ENCODE peak calls at places on chromosomes 11 and 22, in five cellular contexts. I is tibial nerve, U is adrenal gland, L is H9, Y is GM23248. K is an unnamed sample. For H3K9me3, the result is how much of the 10 kb centered on the place peaks cover.

GRCh38 chr11:77074205-77074604 is 7.4 kb downstream of the CAPN5 start:
- DNase-seq in I (no peak), U (peak), L (peak), Y (no peak), K (no peak)

GRCh38 chr11:19241260-19242183 is 777 bp upstream of the E2F8 start:
- DNase-seq in I (no peak), U (peak), L (peak), Y (peak), K (no peak)

GRCh38 chr11:119166368-119167076 is 2.0 kb upstream of the NLRX1 start:
- DNase-seq in I (no peak), U (no peak), L (no peak), Y (peak), K (no peak)

GRCh38 chr11:44097821-44098220 is 2.3 kb downstream of the EXT2 start:
- DNase-seq in I (no peak), U (no peak), L (no peak), Y (peak), K (no peak)

GRCh38 chr11:14029971-14030531 is 67.5 kb downstream of the SPON1 start:
- DNase-seq in I (no peak), U (peak), L (no peak), Y (peak), K (no peak)

GRCh38 chr11:67082071-67082791 is 25.6 kb downstream of the RHOD start:
- DNase-seq in I (no peak), U (no peak), L (peak), Y (peak), K (no peak)

GRCh38 chr11:7514099-7514725 is 413 bp downstream of the PPFIBP2 start:
- DNase-seq in I (no peak), U (no peak), L (no peak), Y (peak), K (no peak)

GRCh38 chr11:12287009-12287373 is 90.4 kb upstream of the PARVA start:
- DNase-seq in I (peak), U (no peak), L (no peak), Y (peak), K (no peak)

GRCh38 chr22:42635531-42635930 is 4.9 kb downstream of the ATP5MGL start:
- DNase-seq in I (peak), U (peak), L (no peak), Y (peak), K (no peak)

GRCh38 chr11:106208795-106209194 is 131.3 kb downstream of the AASDHPPT start:
- DNase-seq in I (no peak), U (no peak), L (no peak), Y (no peak), K (no peak)

GRCh38 chr22:40404251-40405177 is 34.1 kb downstream of the SGSM3 start:
- DNase-seq in I (no peak), U (no peak), L (no peak), Y (no peak), K (no peak)

GRCh38 chr11:118217575-118217974 is 7.2 kb downstream of the JAML start:
- DNase-seq in I (no peak), U (no peak), L (no peak), Y (no peak), K (no peak)

GRCh38 chr11:796565-797299 is 1.3 kb downstream of the SLC25A22 start:
- DNase-seq in I (no peak), U (no peak), L (no peak), Y (no peak), K (no peak)

GRCh38 chr22:24379536-24379935 is 47.9 kb upstream of the ADORA2A start:
- DNase-seq in I (no peak), U (no peak), L (no peak), Y (peak), K (no peak)

GRCh38 chr11:124536520-124536919 is 6.9 kb downstream of the OR8B12 start:
- DNase-seq in I (peak), U (no peak), L (peak), Y (peak), K (no peak)

GRCh38 chr11:87803748-87804147 is 371.5 kb downstream of the RAB38 start:
- DNase-seq in I (no peak), U (no peak), L (no peak), Y (no peak), K (no peak)

GRCh38 chr11:79253280-79253679 is 187.6 kb downstream of the TENM4 start:
- DNase-seq in I (no peak), U (no peak), L (no peak), Y (no peak), K (no peak)

GRCh38 chr11:124798991-124799383 is 1.2 kb downstream of the MSANTD2 start:
- DNase-seq in I (no peak), U (no peak), L (no peak), Y (peak), K (no peak)

GRCh38 chr22:40679964-40680818 is 907 bp downstream of the MCHR1 start:
- DNase-seq in I (no peak), U (no peak), L (no peak), Y (peak), K (no peak)

GRCh38 chr11:20488352-20488751 is 100.8 kb downstream of the PRMT3 start:
- DNase-seq in I (no peak), U (no peak), L (no peak), Y (no peak), K (no peak)

GRCh38 chr11:115051938-115052590 is 373.7 kb downstream of the NXPE2 start:
- DNase-seq in I (no peak), U (no peak), L (no peak), Y (no peak), K (no peak)

GRCh38 chr11:38759394-38759793 is 2161.4 kb upstream of the RAG2 start:
- DNase-seq in I (no peak), U (no peak), L (no peak), Y (no peak), K (no peak)

GRCh38 chr11:59551651-59552521 is 40.5 kb downstream of the OR4D9 start:
- DNase-seq in I (peak), U (peak), L (peak), Y (peak), K (no peak)

GRCh38 chr11:120682866-120683265 is 171.3 kb downstream of the GRIK4 start:
- DNase-seq in I (no peak), U (no peak), L (no peak), Y (peak), K (no peak)

GRCh38 chr11:27514076-27514475 is 7.5 kb upstream of the LIN7C start:
- DNase-seq in I (no peak), U (no peak), L (no peak), Y (no peak), K (no peak)

GRCh38 chr22:46165975-46166374 is 15.6 kb downstream of the PPARA start:
- DNase-seq in I (no peak), U (no peak), L (no peak), Y (no peak), K (no peak)

GRCh38 chr11:15665368-15665871 is 550.7 kb downstream of the INSC start:
- DNase-seq in I (no peak), U (no peak), L (no peak), Y (no peak), K (no peak)

GRCh38 chr11:62358273-62358672 is 21.0 kb downstream of the ASRGL1 start:
- DNase-seq in I (no peak), U (no peak), L (no peak), Y (no peak), K (no peak)

GRCh38 chr11:1204381-1205101 is 18.3 kb upstream of the MUC5B start:
- DNase-seq in I (no peak), U (no peak), L (peak), Y (no peak), K (no peak)

GRCh38 chr22:46085831-46086576 is 64.3 kb upstream of the PPARA start:
- DNase-seq in I (no peak), U (no peak), L (no peak), Y (peak), K (no peak)

GRCh38 chr11:79333381-79333780 is 107.4 kb downstream of the TENM4 start:
- DNase-seq in I (no peak), U (no peak), L (no peak), Y (no peak), K (no peak)

GRCh38 chr11:65307298-65308229 is 7.1 kb upstream of the CDC42EP2 start:
- DNase-seq in I (no peak), U (no peak), L (no peak), Y (peak), K (no peak)

GRCh38 chr22:44182591-44183588 is 2.2 kb downstream of the PARVG start:
- DNase-seq in I (peak), U (peak), L (no peak), Y (no peak), K (no peak)

GRCh38 chr22:24947881-24948280 is 1.4 kb upstream of the LHFPL7 start:
- DNase-seq in I (no peak), U (no peak), L (peak), Y (no peak), K (no peak)

GRCh38 chr22:38741576-38741975 is 14.2 kb downstream of the SUN2 start:
- DNase-seq in I (no peak), U (no peak), L (no peak), Y (no peak), K (no peak)

GRCh38 chr22:45923212-45923611 is 53.8 kb downstream of the WNT7B start:
- DNase-seq in I (no peak), U (no peak), L (no peak), Y (no peak), K (no peak)

GRCh38 chr11:67027483-67027930 is 4.6 kb downstream of the SYT12 start:
- DNase-seq in I (no peak), U (no peak), L (no peak), Y (no peak), K (no peak)

GRCh38 chr22:27512283-27512761 is 289.2 kb downstream of the MN1 start:
- DNase-seq in I (peak), U (peak), L (no peak), Y (peak), K (no peak)

GRCh38 chr11:7527029-7527428 is 13.2 kb downstream of the PPFIBP2 start:
- DNase-seq in I (no peak), U (no peak), L (no peak), Y (no peak), K (peak)

GRCh38 chr22:48834404-48834803 is 993.3 kb downstream of the BRD1 start:
- DNase-seq in I (no peak), U (no peak), L (no peak), Y (no peak), K (no peak)

GRCh38 chr22:48835364-48835763 is 992.3 kb downstream of the BRD1 start:
- DNase-seq in I (no peak), U (no peak), L (no peak), Y (no peak), K (no peak)

GRCh38 chr22:48836673-48837340 is 990.9 kb downstream of the BRD1 start:
- DNase-seq in I (no peak), U (no peak), L (no peak), Y (no peak), K (no peak)

GRCh38 chr22:48837341-48837935 is 990.2 kb downstream of the BRD1 start:
- DNase-seq in I (no peak), U (no peak), L (no peak), Y (peak), K (no peak)

DNA sequence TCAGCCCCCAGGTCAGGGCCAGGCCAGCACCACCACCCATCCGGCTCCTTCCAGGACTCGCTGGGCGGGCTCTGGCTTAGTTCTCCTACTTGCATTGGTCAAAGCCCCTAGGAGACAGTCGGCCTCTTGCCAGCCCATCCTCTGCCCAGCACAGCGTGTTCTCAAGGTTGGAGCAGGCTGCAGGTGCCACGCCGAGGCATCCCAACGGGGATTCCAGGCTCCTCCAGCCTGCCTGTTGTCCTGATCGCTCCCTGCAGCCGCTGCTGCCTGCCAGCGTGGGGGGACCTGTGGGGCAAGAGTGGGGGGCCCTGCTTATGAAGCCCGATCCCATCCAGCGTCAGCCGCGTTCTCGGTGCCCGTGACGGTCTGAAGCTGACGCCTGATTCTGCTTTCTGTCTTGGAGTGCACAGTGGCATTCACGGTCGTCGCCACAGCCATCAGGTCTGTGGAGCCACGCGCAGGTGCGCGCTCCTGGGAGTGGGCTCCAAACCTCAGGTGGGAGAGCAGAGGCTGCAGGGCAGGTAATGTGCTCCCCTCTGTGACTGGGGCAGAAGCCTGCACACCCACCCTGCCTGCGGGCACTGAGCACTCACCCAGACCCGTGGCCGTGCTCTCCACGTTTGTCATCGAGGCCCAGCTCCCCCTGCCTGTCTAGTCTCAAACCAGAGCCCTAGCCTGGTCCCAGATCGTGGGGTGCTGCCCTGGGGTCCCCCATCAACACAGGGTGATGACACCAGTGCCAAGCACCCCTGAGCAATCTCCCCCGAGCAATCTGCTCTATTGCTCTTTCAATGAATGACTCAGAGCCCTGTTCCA is 991.6 kb downstream of the BRD1 start:
- DNase-seq in I (no peak), U (no peak), L (no peak), Y (no peak), K (no peak)
- H3K9me3 ChIP-seq in I (under half), U (under half), L (under half), Y (under half), K (under half)

DNA sequence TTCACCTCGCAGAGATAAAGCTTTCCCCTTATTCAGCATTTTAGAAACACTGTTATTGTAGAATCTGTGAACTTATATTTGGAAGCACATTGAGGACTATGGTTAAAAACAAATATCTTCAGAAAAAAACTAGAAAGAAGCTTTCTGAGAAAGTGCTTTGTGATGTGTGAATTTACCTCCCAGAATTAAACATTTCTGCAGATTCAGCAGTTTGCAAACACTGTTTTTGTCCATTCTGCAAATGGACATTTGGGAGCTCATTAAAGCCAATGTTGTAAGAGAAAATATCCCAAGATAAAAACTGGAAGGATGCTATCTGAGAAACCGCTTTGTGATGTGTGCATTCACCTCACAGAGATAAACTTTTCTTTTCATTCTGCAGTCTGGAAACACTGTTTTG is 272.7 kb downstream of the OR4A5 start:
- DNase-seq in I (no peak), U (no peak), L (no peak), Y (no peak), K (no peak)
- H3K9me3 ChIP-seq in I (half or more), U (under half), L (half or more), Y (under half), K (half or more)

DNA sequence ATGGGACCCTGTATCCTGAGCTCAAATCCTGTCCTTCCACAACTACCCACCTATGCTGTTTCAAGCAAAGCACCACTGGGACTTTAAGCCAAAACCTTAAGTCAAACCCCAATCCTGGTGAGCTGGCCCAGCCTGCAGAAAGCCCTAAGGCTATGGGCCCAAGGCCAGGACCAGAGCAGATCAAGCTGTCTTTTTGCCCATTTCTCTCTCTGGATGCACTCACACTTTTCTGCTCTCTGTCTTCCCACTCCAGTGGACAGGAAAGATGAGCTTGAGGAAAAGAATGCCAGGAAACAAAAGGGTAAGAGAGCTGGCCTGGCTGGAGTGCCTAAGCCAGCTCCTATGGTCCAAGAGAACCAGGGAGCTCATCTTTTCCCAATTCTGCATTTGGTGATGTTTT is 284.3 kb upstream of the ISX start:
- DNase-seq in I (no peak), U (no peak), L (no peak), Y (no peak), K (no peak)
- H3K9me3 ChIP-seq in I (under half), U (under half), L (under half), Y (under half), K (under half)

GRCh38 chr11:97756571-97757335 is 1264.0 kb upstream of the CNTN5 start:
- DNase-seq in I (no peak), U (no peak), L (no peak), Y (no peak), K (no peak)
- H3K9me3 ChIP-seq in I (under half), U (under half), L (under half), Y (under half), K (under half)

GRCh38 chr22:22748756-22749155 is 104.3 kb downstream of the GGTLC2 start:
- DNase-seq in I (no peak), U (no peak), L (no peak), Y (no peak), K (no peak)

GRCh38 chr22:22748297-22748743 is 103.9 kb downstream of the GGTLC2 start:
- DNase-seq in I (peak), U (peak), L (peak), Y (peak), K (peak)

GRCh38 chr22:22750335-22751042 is 106.1 kb downstream of the GGTLC2 start:
- DNase-seq in I (no peak), U (no peak), L (no peak), Y (no peak), K (no peak)

GRCh38 chr22:22751043-22751603 is 106.7 kb downstream of the GGTLC2 start:
- DNase-seq in I (no peak), U (no peak), L (no peak), Y (no peak), K (no peak)

DNA sequence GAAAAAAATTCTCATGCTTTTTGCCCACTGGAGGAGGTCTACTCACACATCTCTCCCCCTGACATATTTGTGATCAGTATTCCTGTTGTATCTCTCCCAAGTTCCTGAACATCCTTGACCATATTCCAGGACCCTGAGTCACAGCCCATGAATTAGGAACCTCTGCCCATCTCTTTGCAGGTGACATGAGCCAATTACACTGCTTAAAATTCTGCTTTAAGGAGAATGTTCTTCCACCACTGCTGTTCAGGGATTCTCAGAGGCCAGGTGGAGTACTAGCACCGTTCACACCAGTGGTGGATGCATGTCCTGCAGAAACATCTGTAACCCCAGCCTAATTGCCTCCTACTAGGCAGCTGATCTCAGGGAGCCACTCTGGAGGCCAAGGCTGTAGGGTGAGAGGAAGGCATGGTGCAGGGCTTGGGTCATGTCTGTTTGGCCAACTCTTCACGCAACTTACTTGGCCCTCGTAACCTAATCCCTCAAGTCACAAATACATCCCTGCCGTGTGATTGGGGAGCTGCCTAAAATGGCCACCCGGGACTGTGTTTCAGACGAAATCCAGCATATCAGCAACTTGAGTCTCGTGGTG is 104.8 kb downstream of the GGTLC2 start:
- DNase-seq in I (no peak), U (no peak), L (no peak), Y (no peak), K (no peak)
- H3K9me3 ChIP-seq in I (under half), U (under half), L (under half), Y (under half), K (under half)

DNA sequence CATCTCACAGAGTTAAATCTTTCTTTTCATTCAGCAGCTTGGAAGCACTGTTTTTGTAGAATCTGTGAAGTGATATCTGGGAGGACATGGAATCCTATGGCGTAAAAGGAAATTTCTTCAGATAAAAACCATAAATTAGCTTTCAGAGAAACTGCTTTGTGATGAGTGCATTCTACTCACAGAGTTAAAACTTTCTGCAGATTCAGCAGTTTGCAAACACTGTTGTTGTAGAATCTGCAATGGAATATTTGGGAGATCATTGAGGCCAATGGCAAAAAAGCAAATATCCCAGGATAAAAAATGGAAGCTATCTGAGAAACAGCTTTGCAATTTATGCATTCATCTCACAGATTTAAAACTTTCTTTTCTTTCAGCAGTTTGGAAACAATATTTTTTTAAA is 180.6 kb downstream of the OR4A47 start:
- DNase-seq in I (no peak), U (no peak), L (no peak), Y (no peak), K (no peak)
- H3K9me3 ChIP-seq in I (half or more), U (under half), L (half or more), Y (under half), K (half or more)

DNA sequence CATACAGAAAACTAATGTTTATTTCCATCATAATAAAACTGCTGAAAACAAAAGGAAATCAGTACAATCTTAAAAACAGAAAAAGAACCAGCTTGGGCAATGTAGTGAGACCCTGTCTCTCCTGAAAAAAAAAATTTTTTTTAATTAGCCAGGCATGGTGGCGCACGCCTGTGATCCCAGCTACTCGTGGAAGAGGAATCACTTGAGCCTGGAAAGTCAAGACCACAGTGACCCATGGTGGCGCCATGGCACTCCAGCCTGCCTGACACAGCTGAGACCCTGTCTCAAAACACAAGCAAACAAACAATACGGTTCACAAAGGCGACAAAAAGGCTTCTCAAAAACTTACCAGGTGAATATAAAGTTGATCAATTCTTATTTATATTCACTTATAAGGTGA is 289.7 kb downstream of the BRD1 start:
- DNase-seq in I (no peak), U (no peak), L (peak), Y (no peak), K (no peak)
- H3K9me3 ChIP-seq in I (under half), U (under half), L (under half), Y (under half), K (under half)